ENCODE peak calls at places on chromosomes 13 and 19, in nine cellular contexts. V is cardiac muscle cell; X is tibial artery; R is endothelial cell of umbilical vein; Y is left lung; F is CD8-positive, alpha-beta T cell; P is uterus; N is ascending aorta; O is right cardiac atrium. T is an unnamed sample.

GRCh38 chr13:39684531-39685137 is 29.2 kb downstream of the COG6 start:
- DNase-seq in V (peak; percentile 62), X (no peak), R (peak; percentile 54), Y (no peak), F (no peak), P (no peak), N (no peak), O (no peak), T (no peak)

GRCh38 chr19:38417544-38418506 is 8.2 kb downstream of the RASGRP4 start:
- DNase-seq in V (peak; percentile 48), X (peak; percentile 59), R (no peak), Y (peak; percentile 96), F (no peak), P (peak; percentile 21), N (peak; percentile 77), O (peak; percentile 85), T (no peak)

GRCh38 chr13:107205318-107206112 is 637.6 kb upstream of the ARGLU1 start:
- DNase-seq in V (peak; percentile 79), X (peak; percentile 43), R (peak; percentile 71), Y (peak; percentile 89), F (no peak), P (peak; percentile 40), N (peak; percentile 70), O (peak; percentile 73), T (no peak)

GRCh38 chr19:7255119-7255518 is 39.1 kb downstream of the INSR start:
- DNase-seq in V (no peak), X (no peak), R (no peak), Y (no peak), F (no peak), P (no peak), N (no peak), O (no peak), T (no peak)

GRCh38 chr13:76944457-76944856 is 3.9 kb upstream of the ACOD1 start:
- DNase-seq in V (no peak), X (no peak), R (no peak), Y (no peak), F (no peak), P (no peak), N (no peak), O (no peak), T (no peak)

GRCh38 chr19:35348909-35349611 is 1.4 kb downstream of the FFAR1 start:
- DNase-seq in V (no peak), X (no peak), R (no peak), Y (peak; percentile 47), F (no peak), P (no peak), N (peak; percentile 45), O (peak; percentile 12), T (peak; percentile 44)

GRCh38 chr19:31350033-31350692 is 927 bp upstream of the TSHZ3 start:
- DNase-seq in V (no peak), X (peak; percentile 37), R (no peak), Y (no peak), F (no peak), P (peak; percentile 69), N (peak; percentile 70), O (peak; percentile 79), T (no peak)

GRCh38 chr13:99415851-99416331 is 85.4 kb upstream of the TM9SF2 start:
- DNase-seq in V (no peak), X (peak; percentile 20), R (no peak), Y (no peak), F (no peak), P (no peak), N (peak; percentile 57), O (no peak), T (no peak)

GRCh38 chr19:45954132-45954531 is 19.5 kb downstream of the NOVA2 start:
- DNase-seq in V (no peak), X (no peak), R (no peak), Y (no peak), F (no peak), P (no peak), N (no peak), O (no peak), T (no peak)

GRCh38 chr13:107900775-107901174 is 314.6 kb downstream of the LIG4 start:
- DNase-seq in V (no peak), X (no peak), R (peak; percentile 8), Y (no peak), F (no peak), P (no peak), N (no peak), O (no peak), T (no peak)

GRCh38 chr19:53958168-53958571 is 4.6 kb upstream of the CACNG8 start:
- DNase-seq in V (peak; percentile 37), X (no peak), R (no peak), Y (no peak), F (no peak), P (no peak), N (no peak), O (no peak), T (no peak)

GRCh38 chr19:43639507-43640423 is at the start of gene CADM4:
- DNase-seq in V (peak; percentile 71), X (no peak), R (no peak), Y (peak; percentile 81), F (no peak), P (peak; percentile 36), N (no peak), O (peak; percentile 68), T (no peak)

GRCh38 chr19:54191671-54192453 is 754 bp downstream of the TSEN34 start:
- DNase-seq in V (no peak), X (no peak), R (no peak), Y (peak; percentile 81), F (no peak), P (no peak), N (no peak), O (peak; percentile 66), T (no peak)

GRCh38 chr13:98321356-98321755 is 144.3 kb upstream of the RNF113B start:
- DNase-seq in V (no peak), X (no peak), R (no peak), Y (no peak), F (no peak), P (no peak), N (no peak), O (no peak), T (no peak)

GRCh38 chr19:355134-355533 is 10.5 kb upstream of the MIER2 start:
- DNase-seq in V (no peak), X (no peak), R (no peak), Y (no peak), F (no peak), P (peak; percentile 2), N (peak; percentile 31), O (no peak), T (no peak)

GRCh38 chr13:42014119-42014518 is 34.3 kb upstream of the DGKH start:
- DNase-seq in V (no peak), X (no peak), R (no peak), Y (no peak), F (no peak), P (no peak), N (no peak), O (no peak), T (no peak)

GRCh38 chr13:73938375-73939070 is 195.7 kb downstream of the KLF12 start:
- DNase-seq in V (no peak), X (no peak), R (peak; percentile 77), Y (no peak), F (no peak), P (no peak), N (no peak), O (no peak), T (no peak)

GRCh38 chr19:38734426-38735256 is 9.6 kb downstream of the CAPN12 start:
- DNase-seq in V (no peak), X (no peak), R (no peak), Y (no peak), F (no peak), P (peak; percentile 27), N (peak; percentile 66), O (peak; percentile 61), T (no peak)

GRCh38 chr13:26872444-26873173 is 112.0 kb upstream of the GPR12 start:
- DNase-seq in V (peak; percentile 81), X (no peak), R (peak; percentile 29), Y (no peak), F (peak; percentile 3), P (no peak), N (no peak), O (peak; percentile 79), T (no peak)

GRCh38 chr19:45215391-45216191 is 29.6 kb downstream of the EXOC3L2 start:
- DNase-seq in V (peak; percentile 14), X (no peak), R (peak; percentile 60), Y (peak; percentile 75), F (no peak), P (peak; percentile 21), N (no peak), O (peak; percentile 76), T (no peak)

GRCh38 chr19:7928741-7929701 is 3.1 kb upstream of the CTXN1 start:
- DNase-seq in V (peak; percentile 49), X (peak; percentile 80), R (peak; percentile 65), Y (peak; percentile 77), F (peak; percentile 60), P (peak; percentile 88), N (peak; percentile 90), O (peak; percentile 84), T (no peak)

GRCh38 chr13:111219306-111219705 is 101.1 kb upstream of the TEX29 start:
- DNase-seq in V (no peak), X (peak; percentile 67), R (no peak), Y (no peak), F (no peak), P (no peak), N (peak; percentile 88), O (peak; percentile 73), T (no peak)

GRCh38 chr19:40809358-40810086 is 10.5 kb downstream of the EGLN2 start:
- DNase-seq in V (no peak), X (no peak), R (no peak), Y (peak; percentile 78), F (no peak), P (peak; percentile 36), N (no peak), O (peak; percentile 62), T (no peak)
- H3K4me3 ChIP-seq in V (no peak overlapping the region), X (peak overlapping the region; percentile 51), R (no peak overlapping the region), Y (no peak overlapping the region), F (no peak overlapping the region), P (no peak overlapping the region), N (peak overlapping the region; percentile 64), O (no peak overlapping the region), T (peak overlapping the region; percentile 51)

GRCh38 chr13:34462843-34463242 is 479.2 kb upstream of the NBEA start:
- DNase-seq in V (no peak), X (no peak), R (peak; percentile 76), Y (no peak), F (no peak), P (no peak), N (peak; percentile 64), O (peak; percentile 73), T (no peak)
- H3K27ac ChIP-seq in V (no peak overlapping the region), X (peak overlapping the region; percentile 20), R (no peak overlapping the region), Y (no peak overlapping the region), F (no peak overlapping the region), P (no peak overlapping the region), N (no peak overlapping the region), O (no peak overlapping the region), T (no peak overlapping the region)

DNA sequence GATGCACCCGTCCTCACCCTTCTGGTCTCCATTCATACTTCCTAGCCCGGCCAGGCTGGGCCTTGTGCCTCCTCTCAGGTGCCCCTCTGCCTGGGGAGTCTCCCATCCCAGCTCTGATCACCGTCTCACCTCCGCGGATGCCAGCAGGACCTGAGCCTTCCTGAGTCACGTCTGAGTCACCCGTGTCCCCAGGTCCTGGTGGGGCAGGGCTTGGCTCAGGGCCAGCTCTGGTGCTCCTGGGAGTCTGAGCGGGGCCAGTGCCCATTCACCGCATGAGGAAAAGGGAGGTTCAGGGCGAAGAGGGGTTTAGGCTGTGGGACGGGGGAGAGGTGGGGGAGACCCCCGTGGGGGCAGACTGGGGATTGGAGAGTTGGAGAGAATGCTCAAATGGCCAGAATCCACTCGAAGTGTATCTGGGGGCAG is 593 bp downstream of the ATP8B3 start:
- DNase-seq in V (peak; percentile 14), X (peak; percentile 70), R (peak; percentile 30), Y (peak; percentile 91), F (no peak), P (peak; percentile 73), N (peak; percentile 93), O (peak; percentile 86), T (no peak)
- H3K4me3 ChIP-seq in V (peak overlapping the region; percentile 45), X (peak overlapping the region; percentile 53), R (no peak overlapping the region), Y (peak overlapping the region; percentile 38), F (peak overlapping the region; percentile 77), P (no peak overlapping the region), N (peak overlapping the region; percentile 67), O (no peak overlapping the region), T (peak overlapping the region; percentile 52)

GRCh38 chr19:15113245-15114152 is 6.3 kb downstream of the SYDE1 start:
- DNase-seq in V (no peak), X (no peak), R (no peak), Y (peak; percentile 81), F (no peak), P (no peak), N (no peak), O (no peak), T (no peak)
- H3K27ac ChIP-seq in V (peak overlapping the region; percentile 39), X (peak overlapping the region; percentile 69), R (no peak overlapping the region), Y (no peak overlapping the region), F (no peak overlapping the region), P (no peak overlapping the region), N (peak overlapping the region; percentile 67), O (no peak overlapping the region), T (no peak overlapping the region)

T was measured in vagina.